ENCODE peak calls at places on chromosome 3, in eight cellular contexts. W, Q, J, C, Z, L, Y and M are unnamed samples.
A peak's percentile ranks its signal among the peaks of the same experiment; 100 is the strongest.

GRCh38 chr3:10366681-10367101 is 45.8 kb upstream of the SEC13 start:
- DNase-seq in Q (no peak), J (peak; percentile 97), W (peak; percentile 9), Z (peak; percentile 15), L (no peak), Y (peak; percentile 30), C (no peak), M (peak; percentile 92)

GRCh38 chr3:10519236-10519635 is 13.8 kb upstream of the ATP2B2 start:
- DNase-seq in Q (peak; percentile 11), J (no peak), Z (no peak), C (no peak), W (no peak), L (no peak), Y (no peak), M (no peak)

GRCh38 chr3:52534281-52535183 is 875 bp upstream of the NT5DC2 start:
- DNase-seq in Y (no peak), C (no peak), Q (no peak), W (no peak), J (no peak), Z (no peak), L (peak; percentile 11), M (no peak)

GRCh38 chr3:158382479-158382878 is 188.5 kb upstream of the MLF1 start:
- DNase-seq in W (no peak), Z (no peak), J (no peak), Q (no peak), C (no peak), L (no peak), Y (no peak), M (no peak)

GRCh38 chr3:120742198-120743080 is at the start of the genes GTF2E1 and RABL3:
- DNase-seq in W (peak; percentile 89), Q (peak; percentile 96), J (peak; percentile 99), Z (peak; percentile 91), C (peak; percentile 98), L (peak; percentile 98), Y (peak; percentile 98), M (peak; percentile 100)

GRCh38 chr3:355622-356021 is 159.1 kb downstream of the CHL1 start:
- DNase-seq in J (peak; percentile 76), Y (no peak), W (no peak), Z (no peak), Q (no peak), L (no peak), C (peak; percentile 14), M (no peak)

GRCh38 chr3:23256741-23257435 is 53.8 kb downstream of the UBE2E2 start:
- DNase-seq in Y (no peak), C (no peak), J (no peak), Q (no peak), L (no peak), Z (no peak), W (no peak), M (no peak)

GRCh38 chr3:111285691-111286090 is 214.1 kb downstream of the NECTIN3 start:
- DNase-seq in Z (no peak), L (peak; percentile 97), W (no peak), J (no peak), Y (no peak), C (no peak), Q (no peak), M (no peak)

GRCh38 chr3:134327594-134327975 is 46.7 kb downstream of the AMOTL2 start:
- DNase-seq in L (no peak), J (no peak), C (no peak), Z (no peak), Q (no peak), Y (no peak), W (no peak), M (peak; percentile 78)

GRCh38 chr3:111831840-111832239 is 27.2 kb upstream of the PHLDB2 start:
- DNase-seq in Q (no peak), Z (no peak), Y (no peak), C (no peak), W (no peak), L (no peak), J (no peak), M (no peak)

GRCh38 chr3:172247525-172248274 is 200.6 kb downstream of the GHSR start:
- DNase-seq in W (no peak), Q (no peak), L (no peak), Y (no peak), Z (no peak), C (no peak), J (no peak), M (no peak)

GRCh38 chr3:102715030-102715697 is 280.3 kb downstream of the ZPLD1 start:
- DNase-seq in Z (no peak), W (no peak), C (no peak), Q (no peak), J (no peak), Y (no peak), L (no peak), M (no peak)

GRCh38 chr3:187900961-187901755 is 155.9 kb upstream of the BCL6 start:
- DNase-seq in W (no peak), C (no peak), Q (no peak), Y (no peak), Z (no peak), J (no peak), L (no peak), M (no peak)

GRCh38 chr3:106678657-106679390 is 698.4 kb upstream of the CCDC54 start:
- DNase-seq in L (no peak), J (no peak), Y (no peak), Z (no peak), C (no peak), Q (no peak), W (no peak), M (no peak)

GRCh38 chr3:122350814-122351418 is 25.9 kb downstream of the CSTA start:
- DNase-seq in C (peak; percentile 46), Q (no peak), Y (no peak), J (peak; percentile 44), L (no peak), Z (no peak), W (no peak), M (no peak)

GRCh38 chr3:7820969-7821368 is 680.7 kb upstream of the LMCD1 start:
- DNase-seq in J (no peak), C (no peak), W (no peak), Y (no peak), Z (no peak), Q (no peak), L (no peak), M (no peak)

GRCh38 chr3:138675393-138675792 is 66.8 kb downstream of the FAIM start:
- DNase-seq in Y (no peak), Q (no peak), J (no peak), Z (no peak), L (no peak), W (no peak), C (no peak), M (no peak)

GRCh38 chr3:43287514-43287913 is 1.2 kb downstream of the SNRK start:
- DNase-seq in L (no peak), Q (no peak), Y (no peak), W (no peak), J (no peak), C (no peak), Z (no peak), M (no peak)

GRCh38 chr3:110623571-110623970 is 448.0 kb upstream of the NECTIN3 start:
- DNase-seq in L (no peak), C (no peak), Q (no peak), Z (no peak), Y (no peak), W (no peak), J (no peak), M (no peak)

GRCh38 chr3:23201154-23201838 is 1.8 kb upstream of the UBE2E2 start:
- DNase-seq in C (no peak), W (no peak), L (no peak), Q (no peak), Y (no peak), Z (no peak), J (no peak), M (no peak)

GRCh38 chr3:63328386-63328785 is 50.3 kb downstream of the SYNPR start:
- DNase-seq in Q (no peak), Y (no peak), Z (no peak), W (no peak), J (no peak), L (no peak), C (no peak), M (no peak)

GRCh38 chr3:82939491-82940097 is 1178.1 kb upstream of the GBE1 start:
- DNase-seq in W (no peak), Q (peak; percentile 47), J (no peak), Y (no peak), Z (no peak), L (no peak), C (no peak), M (no peak)

GRCh38 chr3:183261103-183261502 is 8.1 kb downstream of the B3GNT5 start:
- DNase-seq in C (no peak), Z (no peak), J (no peak), W (no peak), L (no peak), Q (no peak), Y (no peak), M (no peak)

GRCh38 chr3:135706758-135707375 is 258.7 kb upstream of the PPP2R3A start:
- DNase-seq in Q (no peak), L (peak; percentile 86), W (no peak), C (no peak), Z (no peak), J (no peak), Y (no peak), M (no peak)

GRCh38 chr3:160049038-160049437 is 60.4 kb downstream of the IL12A start:
- DNase-seq in L (no peak), W (no peak), Y (no peak), J (no peak), Z (no peak), C (no peak), Q (no peak), M (no peak)